ENCODE peak calls at places on chromosomes 13 and 19, in nine cellular contexts. R is WERI-Rb-1, U is body of pancreas, O is tibial artery, E is PC-3, Z is uterus, J is suprapubic skin, F is psoas muscle, H is ascending aorta. G is an unnamed sample. For H3K36me3, the result is how much of the 10 kb centered on the place peaks cover.

GRCh38 chr13:41075034-41075433 is 13.7 kb downstream of the WBP4 start:
- DNase-seq in R (no peak), U (no peak), O (no peak), E (peak), Z (no peak), J (no peak), F (peak), H (no peak), G (no peak)

GRCh38 chr13:21088534-21088933 is 27.1 kb upstream of the LATS2 start:
- DNase-seq in R (no peak), U (no peak), O (no peak), E (no peak), Z (no peak), J (no peak), F (no peak), H (peak), G (no peak)

GRCh38 chr13:106172176-106172905 is 363.1 kb downstream of the EFNB2 start:
- DNase-seq in R (no peak), U (no peak), O (no peak), E (no peak), Z (no peak), J (no peak), F (no peak), H (no peak), G (no peak)

GRCh38 chr19:45615795-45616708 is 14.0 kb upstream of the GPR4 start:
- DNase-seq in R (peak), U (peak), O (peak), E (peak), Z (peak), J (peak), F (peak), H (peak), G (no peak)

GRCh38 chr19:674282-675151 is 1.7 kb upstream of the FSTL3 start:
- DNase-seq in R (no peak), U (no peak), O (no peak), E (no peak), Z (no peak), J (peak), F (peak), H (no peak), G (no peak)

GRCh38 chr19:48806818-48807589 is 3.8 kb downstream of the BCAT2 start:
- DNase-seq in R (peak), U (peak), O (no peak), E (peak), Z (no peak), J (no peak), F (peak), H (no peak), G (no peak)

GRCh38 chr19:29871143-29871542 is 59.4 kb downstream of the CCNE1 start:
- DNase-seq in R (no peak), U (no peak), O (no peak), E (no peak), Z (no peak), J (no peak), F (no peak), H (no peak), G (no peak)

GRCh38 chr13:33284016-33284415 is 1.5 kb downstream of the STARD13 start:
- DNase-seq in R (no peak), U (no peak), O (no peak), E (no peak), Z (no peak), J (no peak), F (no peak), H (no peak), G (no peak)

GRCh38 chr13:59490651-59491050 is 673.1 kb downstream of the DIAPH3 start:
- DNase-seq in R (no peak), U (no peak), O (no peak), E (no peak), Z (no peak), J (no peak), F (no peak), H (no peak), G (no peak)

GRCh38 chr19:34430738-34431625 is 2.8 kb downstream of the UBA2 start:
- DNase-seq in R (peak), U (no peak), O (no peak), E (peak), Z (no peak), J (no peak), F (no peak), H (no peak), G (no peak)

GRCh38 chr19:41367848-41368301 is 3.9 kb upstream of the B9D2 start:
- DNase-seq in R (no peak), U (peak), O (no peak), E (peak), Z (no peak), J (no peak), F (no peak), H (no peak), G (no peak)

GRCh38 chr19:23436944-23437343 is 41.7 kb upstream of the ZNF91 start:
- DNase-seq in R (peak), U (no peak), O (no peak), E (peak), Z (no peak), J (no peak), F (no peak), H (no peak), G (no peak)

GRCh38 chr19:34662919-34663318 is 14.0 kb downstream of the SCGB2B2 start:
- DNase-seq in R (peak), U (no peak), O (no peak), E (peak), Z (no peak), J (no peak), F (no peak), H (no peak), G (no peak)

GRCh38 chr19:1470864-1471513 is 8.0 kb downstream of the C19orf25 start:
- DNase-seq in R (peak), U (no peak), O (no peak), E (peak), Z (no peak), J (no peak), F (peak), H (no peak), G (no peak)

GRCh38 chr13:87138856-87139255 is 532.3 kb upstream of the SLITRK5 start:
- DNase-seq in R (no peak), U (no peak), O (no peak), E (no peak), Z (no peak), J (no peak), F (no peak), H (no peak), G (no peak)

GRCh38 chr13:77751513-77752456 is 54.3 kb downstream of the SLAIN1 start:
- DNase-seq in R (peak), U (peak), O (no peak), E (peak), Z (no peak), J (no peak), F (no peak), H (no peak), G (no peak)

GRCh38 chr19:41187884-41188279 is 5.1 kb upstream of the CYP2S1 start:
- DNase-seq in R (no peak), U (no peak), O (no peak), E (no peak), Z (no peak), J (no peak), F (no peak), H (no peak), G (no peak)

GRCh38 chr19:44164673-44165512 is at the start of gene ZNF226:
- DNase-seq in R (peak), U (peak), O (peak), E (peak), Z (peak), J (peak), F (peak), H (peak), G (no peak)

GRCh38 chr13:33025220-33025744 is 9.1 kb downstream of the KL start:
- DNase-seq in R (no peak), U (no peak), O (no peak), E (no peak), Z (no peak), J (no peak), F (no peak), H (no peak), G (no peak)

GRCh38 chr19:45477713-45478453 is 10.1 kb downstream of the FOSB start:
- DNase-seq in R (no peak), U (no peak), O (no peak), E (peak), Z (no peak), J (no peak), F (no peak), H (no peak), G (no peak)

GRCh38 chr19:32812036-32812435 is 57.5 kb downstream of the SLC7A9 start:
- DNase-seq in R (no peak), U (no peak), O (no peak), E (no peak), Z (no peak), J (no peak), F (no peak), H (no peak), G (no peak)

GRCh38 chr13:41054212-41054877 is 7.0 kb upstream of the WBP4 start:
- DNase-seq in R (no peak), U (no peak), O (no peak), E (peak), Z (no peak), J (no peak), F (no peak), H (no peak), G (no peak)

GRCh38 chr19:29367701-29368306 is 154.9 kb upstream of the UQCRFS1 start:
- DNase-seq in R (no peak), U (no peak), O (no peak), E (no peak), Z (no peak), J (no peak), F (no peak), H (no peak), G (peak)

GRCh38 chr13:27921421-27921960 is 1.7 kb downstream of the PDX1 start:
- DNase-seq in R (no peak), U (no peak), O (no peak), E (no peak), Z (no peak), J (no peak), F (no peak), H (no peak), G (no peak)

GRCh38 chr19:53634768-53635167 is 3.0 kb downstream of the DPRX start:
- DNase-seq in R (no peak), U (no peak), O (no peak), E (no peak), Z (no peak), J (no peak), F (no peak), H (no peak), G (no peak)

GRCh38 chr19:48619692-48620565 is 623 bp downstream of the SPHK2 start:
- DNase-seq in R (no peak), U (no peak), O (no peak), E (no peak), Z (no peak), J (no peak), F (peak), H (no peak), G (no peak)

DNA sequence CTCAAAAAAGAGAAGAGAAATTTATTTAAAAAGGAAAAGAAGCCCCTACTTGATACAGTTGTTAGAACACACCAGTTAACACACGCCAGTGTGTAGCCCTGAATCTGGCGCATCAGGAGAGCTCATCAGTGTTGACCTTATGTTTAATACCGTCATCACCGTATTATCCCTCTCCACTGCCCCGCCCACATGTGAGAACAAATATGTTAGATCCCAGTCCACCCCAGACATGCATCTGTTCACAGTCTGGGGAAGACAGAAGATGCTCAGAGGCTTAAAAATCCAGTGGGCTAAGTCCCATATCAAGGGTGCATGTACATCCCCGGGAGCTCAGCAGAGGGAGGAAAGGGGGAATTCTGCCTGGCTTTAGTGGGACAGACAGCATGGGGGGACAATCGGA is 155.2 kb downstream of the DPF1 start:
- DNase-seq in R (peak), U (no peak), O (no peak), E (no peak), Z (no peak), J (no peak), F (no peak), H (no peak), G (no peak)
- H3K36me3 ChIP-seq in R (under half), U (under half), O (under half), E (under half), Z (under half), J (under half), F (under half), H (under half), G (under half)

DNA sequence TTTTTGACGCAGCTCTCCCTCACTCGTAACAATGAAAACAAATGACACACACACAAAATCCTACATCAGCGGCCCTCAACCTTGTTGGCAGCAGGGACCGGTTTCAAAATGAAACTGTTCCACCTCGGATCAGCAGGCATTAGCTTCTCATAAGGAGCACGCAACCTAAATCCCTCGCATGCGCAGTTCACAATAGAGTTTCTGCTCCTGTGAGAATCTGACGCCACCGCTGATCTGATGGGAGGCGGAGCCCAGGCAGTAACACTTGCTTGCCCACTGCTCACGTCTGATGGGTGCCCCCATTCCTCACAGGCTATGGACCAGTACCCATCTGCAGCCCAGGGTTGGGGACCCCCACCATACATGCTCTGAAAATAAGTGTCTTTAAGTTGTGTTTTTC is 43.4 kb downstream of the DHRS12 start:
- DNase-seq in R (peak), U (no peak), O (no peak), E (no peak), Z (no peak), J (no peak), F (no peak), H (peak), G (no peak)
- H3K36me3 ChIP-seq in R (under half), U (under half), O (under half), E (under half), Z (under half), J (half or more), F (under half), H (under half), G (under half)

GRCh38 chr13:95623141-95623540 is 21.4 kb downstream of the DZIP1 start:
- DNase-seq in R (no peak), U (no peak), O (no peak), E (no peak), Z (no peak), J (no peak), F (no peak), H (no peak), G (no peak)
- H3K36me3 ChIP-seq in R (half or more), U (under half), O (under half), E (under half), Z (under half), J (under half), F (under half), H (under half), G (under half)

DNA sequence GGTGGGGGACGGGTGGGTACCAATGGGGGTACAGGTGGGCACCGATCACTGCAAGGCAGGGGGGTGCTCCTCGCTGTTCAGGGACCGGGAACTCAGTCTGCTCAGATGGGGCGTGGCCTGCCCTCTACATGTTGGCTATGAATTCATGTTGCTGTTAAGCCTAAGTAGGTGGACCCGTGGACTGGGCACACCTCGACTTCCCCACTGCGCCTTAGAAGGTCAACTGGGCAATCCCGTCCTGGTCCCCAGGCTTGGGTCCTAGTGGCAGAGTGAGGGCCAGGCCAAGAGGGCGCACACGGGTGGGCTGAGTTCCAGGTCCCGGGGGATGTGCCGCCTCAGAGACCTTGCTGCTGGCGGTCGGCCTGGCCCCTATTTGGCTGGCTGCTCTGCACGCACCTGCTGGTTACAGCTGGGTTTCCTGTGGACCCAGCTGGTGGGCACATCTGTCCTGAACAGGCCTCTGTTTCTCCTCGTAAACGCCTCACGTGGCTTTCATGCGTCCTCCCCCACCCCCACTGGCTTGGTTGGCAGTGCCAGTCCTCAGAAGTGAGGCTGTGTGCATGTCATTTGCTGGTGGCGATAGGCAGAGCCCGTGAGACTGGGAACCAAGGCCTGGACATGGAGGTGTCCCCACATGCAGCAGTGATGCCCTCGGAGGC is 13.5 kb upstream of the ZNF554 start:
- DNase-seq in R (no peak), U (no peak), O (no peak), E (no peak), Z (no peak), J (no peak), F (no peak), H (no peak), G (no peak)
- H3K36me3 ChIP-seq in R (half or more), U (under half), O (under half), E (under half), Z (under half), J (half or more), F (under half), H (under half), G (under half)

DNA sequence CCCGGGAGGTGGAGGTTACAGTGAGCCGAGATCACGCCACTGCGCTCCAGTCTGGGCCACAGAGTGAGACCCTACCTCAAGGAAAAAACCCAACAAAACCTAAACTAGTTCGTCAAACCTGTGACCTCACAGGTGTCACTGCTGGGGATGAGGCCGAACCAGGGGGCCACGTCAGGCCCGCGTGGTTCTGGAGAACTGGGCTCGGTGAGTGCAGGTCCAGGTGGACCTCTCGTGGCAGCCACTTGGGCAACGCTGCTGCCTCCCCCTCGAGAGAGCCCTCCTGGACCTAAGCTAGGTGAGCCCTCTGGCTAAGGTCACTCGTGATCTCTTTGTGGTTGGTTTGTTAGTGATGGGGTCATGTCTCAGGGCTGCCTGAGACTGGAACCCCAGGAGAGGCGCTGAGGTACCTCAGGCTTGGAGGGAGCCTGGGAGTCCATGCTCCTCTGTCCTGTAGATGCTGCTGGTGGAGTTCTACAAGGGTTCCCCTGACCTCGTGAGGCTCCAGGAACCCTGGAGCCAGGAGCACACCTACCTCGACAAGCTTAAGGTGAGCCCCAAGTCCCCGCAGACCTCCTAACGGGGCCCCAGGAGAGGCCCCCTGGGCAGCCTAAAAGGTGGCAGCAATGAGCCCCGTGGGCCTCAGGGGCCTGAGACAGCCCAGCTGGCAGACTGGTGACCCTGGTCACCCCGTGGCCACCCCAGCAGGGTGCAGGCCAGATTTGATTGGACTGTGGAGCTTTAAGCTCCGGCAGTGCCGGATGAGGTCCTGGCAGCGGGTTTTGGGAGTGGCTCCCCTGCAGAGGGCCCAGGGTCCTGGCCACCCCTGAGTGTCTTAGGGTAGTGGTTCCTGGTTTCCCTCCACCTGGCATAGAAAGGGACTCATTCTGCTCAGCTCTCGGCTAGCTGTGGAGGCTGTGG is 15.6 kb downstream of the MPND start:
- DNase-seq in R (no peak), U (no peak), O (no peak), E (no peak), Z (no peak), J (no peak), F (no peak), H (no peak), G (no peak)
- H3K36me3 ChIP-seq in R (half or more), U (under half), O (under half), E (under half), Z (under half), J (half or more), F (under half), H (under half), G (under half)

GRCh38 chr19:36196249-36196648 is 18.2 kb downstream of the ZNF565 start:
- DNase-seq in R (no peak), U (no peak), O (no peak), E (no peak), Z (no peak), J (no peak), F (no peak), H (no peak), G (no peak)
- H3K36me3 ChIP-seq in R (under half), U (under half), O (under half), E (under half), Z (under half), J (under half), F (under half), H (under half), G (under half)

GRCh38 chr19:36222503-36222902 is 7.6 kb downstream of the ZNF146 start:
- DNase-seq in R (no peak), U (no peak), O (no peak), E (no peak), Z (no peak), J (no peak), F (no peak), H (no peak), G (no peak)

GRCh38 chr19:36221474-36221873 is 6.6 kb downstream of the ZNF146 start:
- DNase-seq in R (no peak), U (no peak), O (no peak), E (no peak), Z (no peak), J (no peak), F (no peak), H (no peak), G (no peak)

DNA sequence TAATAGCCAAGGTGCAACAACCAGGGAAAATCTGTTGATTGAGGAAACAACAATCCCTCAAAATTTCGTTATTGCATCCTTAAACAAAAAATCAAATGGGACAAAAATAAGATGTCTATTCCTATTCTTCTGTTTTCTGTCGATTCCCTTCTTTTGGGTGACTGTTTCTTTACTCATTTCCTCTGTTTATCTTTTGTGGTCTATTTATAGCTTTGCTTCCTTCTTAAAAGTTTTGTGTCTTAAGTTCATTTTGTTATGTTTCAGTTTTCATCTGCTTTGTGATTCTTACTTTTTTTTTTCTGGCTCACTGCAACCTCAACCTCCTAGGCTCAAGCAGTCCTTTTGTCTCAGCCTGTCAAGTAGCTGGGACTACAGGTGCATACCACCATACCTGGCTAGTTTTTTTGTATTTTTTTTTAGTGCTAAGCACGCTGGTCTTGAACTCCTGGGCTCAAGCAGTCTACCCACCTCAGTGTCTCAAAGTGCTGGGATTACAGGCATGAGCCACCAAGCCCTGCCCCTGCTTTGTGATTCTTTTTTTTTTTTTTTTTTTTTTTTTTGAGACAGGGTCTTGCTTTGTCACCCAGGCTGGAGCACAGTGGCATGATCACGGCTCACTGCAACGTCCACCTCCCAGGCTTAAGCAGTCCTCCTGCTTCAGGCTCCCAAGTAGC is 10.4 kb downstream of the ZNF146 start:
- DNase-seq in R (no peak), U (no peak), O (no peak), E (peak), Z (no peak), J (no peak), F (no peak), H (no peak), G (no peak)
- H3K36me3 ChIP-seq in R (half or more), U (under half), O (under half), E (half or more), Z (under half), J (half or more), F (under half), H (half or more), G (under half)

GRCh38 chr13:113321546-113321945 is 24.5 kb downstream of the LAMP1 start:
- DNase-seq in R (no peak), U (no peak), O (no peak), E (no peak), Z (no peak), J (no peak), F (peak), H (no peak), G (no peak)
- H3K36me3 ChIP-seq in R (half or more), U (under half), O (half or more), E (under half), Z (under half), J (half or more), F (under half), H (half or more), G (under half)